ENCODE peak calls at places on chromosomes 12 and 14, in seven cellular contexts. O is neuronal stem cell; J is IMR-90; G is CD8-positive, alpha-beta T cell; V is neural progenitor cell; T is PC-9; W is body of pancreas. P is an unnamed sample. For H3K4me1, the result is how much of the 10 kb centered on the place peaks cover.

GRCh38 chr14:96194657-96195431 is 9.8 kb upstream of the BDKRB2 start:
- DNase-seq in J (no peak), G (no peak), T (no peak), O (no peak), V (no peak), W (peak), P (no peak)

GRCh38 chr12:25014961-25015360 is 66.1 kb upstream of the BCAT1 start:
- DNase-seq in J (peak), V (no peak), O (no peak), T (no peak), G (no peak), W (no peak), P (no peak)

GRCh38 chr12:104738841-104739642 is 219.0 kb downstream of the SLC41A2 start:
- DNase-seq in T (no peak), V (no peak), O (no peak), G (no peak), J (no peak), W (no peak), P (no peak)

GRCh38 chr14:99395904-99396530 is 84.6 kb downstream of the SETD3 start:
- DNase-seq in O (no peak), W (no peak), J (peak), T (no peak), V (no peak), G (peak), P (no peak)

GRCh38 chr12:114952573-114953196 is 268.7 kb upstream of the TBX3 start:
- DNase-seq in W (no peak), J (peak), V (no peak), G (no peak), O (no peak), T (no peak), P (no peak)

GRCh38 chr14:89640141-89640540 is 223.1 kb upstream of the FOXN3 start:
- DNase-seq in T (no peak), V (no peak), J (peak), W (no peak), O (no peak), G (no peak), P (no peak)

GRCh38 chr14:106436310-106436905 is 910.0 kb downstream of the TMEM121 start:
- DNase-seq in J (no peak), T (no peak), G (peak), W (peak), V (no peak), O (no peak), P (no peak)

GRCh38 chr12:108442077-108442476 is 73.0 kb upstream of the FICD start:
- DNase-seq in O (no peak), J (no peak), V (peak), W (no peak), T (no peak), G (no peak), P (peak)

GRCh38 chr12:105120551-105120950 is 13.0 kb downstream of the WASHC4 start:
- DNase-seq in J (peak), G (no peak), W (no peak), O (no peak), V (no peak), T (no peak), P (no peak)

GRCh38 chr12:52083638-52083996 is 4.1 kb downstream of the SMIM41 start:
- DNase-seq in V (no peak), W (no peak), O (no peak), J (no peak), T (no peak), G (no peak), P (no peak)

GRCh38 chr12:6752181-6752930 is 585 bp downstream of the MLF2 start:
- DNase-seq in T (no peak), J (peak), V (peak), G (no peak), O (no peak), W (peak), P (no peak)

GRCh38 chr14:47040490-47040889 is 388.9 kb upstream of the RPL10L start:
- DNase-seq in W (no peak), J (no peak), T (no peak), G (no peak), V (peak), O (peak), P (peak)

GRCh38 chr14:83473846-83474245 is 1940.2 kb upstream of the SEL1L start:
- DNase-seq in G (no peak), T (no peak), V (no peak), W (no peak), J (peak), O (no peak), P (no peak)

GRCh38 chr12:25789520-25789919 is 169.0 kb upstream of the RASSF8 start:
- DNase-seq in V (no peak), O (no peak), G (no peak), J (peak), W (no peak), T (no peak), P (no peak)

GRCh38 chr12:122421263-122421814 is 1.1 kb downstream of the CLIP1 start:
- DNase-seq in O (no peak), J (peak), T (peak), G (no peak), V (no peak), W (peak), P (no peak)

GRCh38 chr12:4445156-4446020 is at the start of gene FGF6:
- DNase-seq in O (no peak), W (no peak), T (no peak), V (no peak), J (no peak), G (no peak), P (no peak)

GRCh38 chr14:23326491-23327332 is 5.5 kb downstream of the PABPN1 start:
- DNase-seq in O (no peak), T (no peak), G (no peak), W (no peak), J (no peak), V (no peak), P (no peak)

GRCh38 chr14:38302966-38303365 is 47.1 kb upstream of the CLEC14A start:
- DNase-seq in G (no peak), V (no peak), T (no peak), J (no peak), W (no peak), O (no peak), P (no peak)

GRCh38 chr12:115023898-115024297 is 339.9 kb upstream of the TBX3 start:
- DNase-seq in J (no peak), W (no peak), V (no peak), G (no peak), O (no peak), T (no peak), P (no peak)

GRCh38 chr12:104477812-104478388 is 21.2 kb downstream of the CHST11 start:
- DNase-seq in G (no peak), V (no peak), J (no peak), W (no peak), O (no peak), T (no peak), P (no peak)

GRCh38 chr12:113369391-113369790 is 11.0 kb downstream of the PLBD2 start:
- DNase-seq in O (no peak), J (no peak), V (no peak), G (no peak), T (no peak), W (no peak), P (no peak)

GRCh38 chr12:52903285-52903854 is 1.5 kb downstream of the KRT8 start:
- DNase-seq in J (peak), O (peak), W (peak), T (no peak), G (peak), V (peak), P (no peak)

GRCh38 chr14:98103705-98104104 is 1168.3 kb downstream of the BCL11B start:
- DNase-seq in W (no peak), G (peak), J (no peak), O (no peak), V (no peak), T (no peak), P (no peak)

GRCh38 chr12:66210840-66211239 is 21.8 kb downstream of the IRAK3 start:
- DNase-seq in W (no peak), T (no peak), G (no peak), O (no peak), V (no peak), J (no peak), P (no peak)

GRCh38 chr12:130473266-130473665 is 135.6 kb downstream of the PIWIL1 start:
- DNase-seq in O (no peak), G (no peak), T (no peak), J (no peak), W (no peak), V (no peak), P (no peak)

GRCh38 chr14:61493239-61493638 is 171.9 kb downstream of the PRKCH start:
- DNase-seq in T (no peak), J (peak), O (no peak), G (no peak), W (no peak), V (no peak), P (no peak)

GRCh38 chr12:48286665-48287064 is 64.1 kb downstream of the ZNF641 start:
- DNase-seq in T (no peak), O (no peak), V (peak), G (no peak), W (peak), J (no peak), P (no peak)

GRCh38 chr12:119512772-119513497 is 80.6 kb upstream of the TMEM233 start:
- DNase-seq in O (peak), G (no peak), T (peak), W (no peak), J (no peak), V (peak), P (peak)

GRCh38 chr12:83318386-83318971 is 631.8 kb downstream of the TMTC2 start:
- DNase-seq in O (no peak), T (no peak), V (no peak), G (no peak), J (peak), W (no peak), P (no peak)

GRCh38 chr14:52694761-52695480 is 437 bp downstream of the ERO1A start:
- DNase-seq in W (peak), O (peak), V (peak), G (peak), J (peak), T (peak), P (no peak)

GRCh38 chr14:33475623-33476022 is 475.3 kb downstream of the EGLN3 start:
- DNase-seq in V (peak), O (peak), W (peak), T (peak), J (no peak), G (no peak), P (peak)

GRCh38 chr12:92340441-92341332 is 195.0 kb upstream of the BTG1 start:
- DNase-seq in O (no peak), T (no peak), J (no peak), V (no peak), W (no peak), G (no peak), P (no peak)

GRCh38 chr12:102371177-102371576 is 109.2 kb downstream of the IGF1 start:
- DNase-seq in J (no peak), V (no peak), W (no peak), O (no peak), G (no peak), T (no peak), P (no peak)

GRCh38 chr12:75750950-75751349 is 239.5 kb upstream of the KRR1 start:
- DNase-seq in V (no peak), O (no peak), G (no peak), W (no peak), J (peak), T (no peak), P (no peak)

GRCh38 chr12:50222275-50222783 is 55.2 kb upstream of the CERS5 start:
- DNase-seq in J (peak), V (peak), W (peak), G (no peak), O (peak), T (no peak), P (peak)

GRCh38 chr12:32605326-32606095 is 73.6 kb upstream of the DNM1L start:
- DNase-seq in J (no peak), W (no peak), G (no peak), T (peak), V (no peak), O (no peak), P (no peak)

DNA sequence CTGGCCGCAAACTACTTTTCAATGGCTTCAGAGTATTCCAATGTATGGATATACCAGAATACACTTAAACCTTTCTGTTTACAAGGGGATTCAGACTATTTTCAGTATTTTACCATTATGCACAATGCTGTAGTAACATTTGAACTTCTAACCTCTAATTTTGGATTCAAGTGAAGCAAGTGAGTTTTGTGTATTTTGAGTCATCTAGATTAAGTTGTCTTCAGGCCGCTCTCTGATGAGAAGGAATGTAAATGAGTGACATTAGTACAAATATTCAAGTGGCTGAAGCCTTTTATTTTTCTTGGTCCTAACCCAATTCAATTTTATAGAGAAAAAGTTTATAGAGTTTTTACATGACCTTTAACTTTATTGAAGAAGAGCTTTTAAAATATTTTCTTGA is 125.6 kb downstream of the PDE3A start:
- DNase-seq in V (no peak), O (no peak), T (no peak), W (no peak), J (peak), G (no peak), P (no peak)
- H3K27ac ChIP-seq in V (no peak), O (no peak), T (no peak), W (no peak), J (no peak), G (no peak), P (no peak)

GRCh38 chr14:68518180-68518579 is 274.7 kb downstream of the ZFP36L1 start:
- DNase-seq in J (no peak), V (peak), G (no peak), W (peak), O (no peak), T (no peak), P (no peak)

GRCh38 chr14:68514611-68515194 is 278.2 kb downstream of the ZFP36L1 start:
- DNase-seq in V (no peak), O (no peak), J (no peak), G (no peak), T (peak), W (no peak), P (no peak)

GRCh38 chr14:68518910-68519686 is 273.8 kb downstream of the ZFP36L1 start:
- DNase-seq in G (no peak), J (peak), O (no peak), W (peak), V (no peak), T (no peak), P (no peak)

GRCh38 chr14:68513838-68514610 is 278.8 kb downstream of the ZFP36L1 start:
- DNase-seq in V (no peak), O (no peak), W (no peak), T (no peak), J (no peak), G (no peak), P (no peak)

GRCh38 chr14:68516235-68516634 is 276.6 kb downstream of the ZFP36L1 start:
- DNase-seq in O (no peak), G (no peak), V (no peak), J (no peak), T (no peak), W (no peak), P (no peak)
- H3K4me1 ChIP-seq in O (under half), G (under half), V (under half), J (under half), T (half or more), W (half or more), P (under half)

DNA sequence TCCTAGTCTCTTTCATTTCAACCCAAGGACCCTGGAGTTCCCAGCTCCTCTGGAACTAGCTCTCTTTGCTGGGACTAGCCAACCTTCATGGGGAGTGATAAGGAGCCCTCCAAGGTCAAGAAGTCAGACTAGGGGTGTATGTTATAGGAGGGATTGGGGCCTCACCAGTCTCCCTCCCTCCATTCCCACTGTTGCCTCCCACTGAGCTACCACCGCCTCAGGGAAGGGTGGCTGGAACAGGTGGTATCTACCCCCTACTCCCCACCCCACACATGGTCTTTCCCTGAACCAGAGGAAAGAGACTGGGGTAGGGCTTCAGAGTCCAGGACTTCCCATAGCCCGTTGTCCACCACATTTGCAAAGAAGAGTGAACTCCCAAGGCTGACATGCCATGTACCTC is 2.4 kb downstream of the ERBB3 start:
- DNase-seq in G (no peak), V (no peak), J (no peak), T (no peak), O (no peak), W (no peak), P (no peak)
- H3K4me3 ChIP-seq in G (no peak), V (no peak), J (no peak), T (peak), O (no peak), W (no peak), P (no peak)

GRCh38 chr14:91882776-91883175 is 15.4 kb upstream of the TC2N start:
- DNase-seq in V (no peak), T (no peak), J (no peak), O (no peak), W (no peak), G (no peak), P (no peak)
- H3K27ac ChIP-seq in V (no peak), T (no peak), J (no peak), O (no peak), W (no peak), G (no peak), P (no peak)

DNA sequence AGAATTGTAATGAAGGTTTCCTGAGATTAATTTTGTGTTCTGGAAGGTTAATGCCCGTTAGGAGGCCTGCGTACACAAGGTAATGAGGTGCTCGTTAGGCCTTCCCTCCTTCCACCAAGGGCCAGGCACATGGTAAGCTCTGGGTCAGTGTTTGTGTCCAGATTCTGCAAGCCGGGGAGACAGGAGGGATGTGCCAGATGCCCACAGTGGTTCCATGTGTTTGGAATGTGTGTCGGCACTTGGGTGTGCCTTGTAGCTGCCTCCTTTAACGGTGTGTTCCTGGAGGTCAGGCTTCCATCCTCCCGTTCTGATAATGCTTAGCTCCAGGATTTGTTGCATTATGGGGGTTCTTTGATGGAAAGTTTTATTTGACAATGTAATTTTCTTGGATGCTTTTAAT is 5.7 kb downstream of the TRAF3 start:
- DNase-seq in G (no peak), J (no peak), T (no peak), W (no peak), V (no peak), O (no peak), P (no peak)
- H3K4me1 ChIP-seq in G (under half), J (under half), T (under half), W (under half), V (under half), O (under half), P (under half)

DNA sequence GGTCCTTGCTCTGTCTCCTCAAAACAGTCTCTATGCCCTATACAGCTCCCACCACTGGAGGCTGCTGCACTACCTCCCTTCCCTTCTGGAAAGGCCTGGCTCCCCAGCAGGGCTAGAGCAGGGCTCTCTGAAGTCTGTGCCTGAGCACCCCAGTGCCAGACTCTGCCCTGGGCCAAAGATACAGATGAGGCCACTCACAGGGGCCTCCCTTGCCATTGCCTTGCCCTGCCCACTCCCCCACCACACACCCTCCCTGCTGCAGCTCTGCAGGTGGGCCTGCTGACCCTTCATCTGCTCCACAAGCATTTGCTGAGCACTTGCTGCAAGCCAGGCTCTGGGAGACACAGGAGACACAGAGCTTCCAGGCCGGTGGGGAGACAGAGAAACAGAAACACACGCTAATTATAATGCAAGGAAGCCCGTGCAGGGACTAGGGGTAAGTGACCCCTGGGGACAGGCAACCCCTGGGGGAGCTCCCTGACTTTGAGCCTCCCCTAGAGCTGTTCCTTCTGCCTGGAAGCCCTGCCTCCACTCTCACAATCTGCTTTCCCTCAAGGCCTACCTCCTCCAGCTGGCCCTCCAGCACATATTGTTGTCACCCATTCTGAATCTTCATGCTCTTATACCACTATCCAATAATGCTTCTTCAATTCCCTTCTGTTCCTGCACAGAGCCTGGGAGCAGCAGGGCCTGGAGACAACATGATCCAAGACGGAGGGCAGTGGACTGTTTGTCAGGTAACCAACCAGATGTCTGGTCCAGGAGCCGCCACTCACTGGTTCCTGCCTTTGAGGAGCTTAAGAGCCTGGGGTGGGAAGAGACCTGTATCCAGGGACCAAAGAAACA is 32.6 kb upstream of the PNMA1 start:
- DNase-seq in G (no peak), J (no peak), V (peak), W (no peak), T (no peak), O (no peak), P (no peak)
- H3K4me3 ChIP-seq in G (no peak), J (no peak), V (no peak), W (no peak), T (no peak), O (no peak), P (no peak)

GRCh38 chr14:30624132-30624423 is 2.0 kb downstream of the SCFD1 start:
- DNase-seq in V (no peak), J (no peak), G (no peak), T (no peak), O (no peak), W (no peak), P (no peak)
- H3K27ac ChIP-seq in V (no peak), J (no peak), G (no peak), T (no peak), O (no peak), W (no peak), P (no peak)

GRCh38 chr12:91179315-91179714 is 3.3 kb downstream of the DCN start:
- DNase-seq in G (no peak), O (no peak), J (peak), T (no peak), V (no peak), W (peak), P (no peak)
- H3K4me1 ChIP-seq in G (under half), O (under half), J (under half), T (under half), V (under half), W (under half), P (under half)

GRCh38 chr14:66677780-66678179 is 169.8 kb downstream of the GPHN start:
- DNase-seq in O (no peak), G (no peak), T (no peak), V (no peak), W (no peak), J (no peak), P (no peak)
- H3K4me3 ChIP-seq in O (no peak), G (no peak), T (no peak), V (no peak), W (no peak), J (no peak), P (no peak)

GRCh38 chr14:101028971-101029667 is 125.6 kb upstream of the RTL1 start:
- DNase-seq in G (no peak), T (no peak), O (no peak), W (peak), V (no peak), J (no peak), P (no peak)

GRCh38 chr14:101027291-101027690 is 123.8 kb upstream of the RTL1 start:
- DNase-seq in J (no peak), G (no peak), T (no peak), W (no peak), O (no peak), V (no peak), P (no peak)

GRCh38 chr14:101029668-101030290 is 126.3 kb upstream of the RTL1 start:
- DNase-seq in J (no peak), O (no peak), V (no peak), T (no peak), W (no peak), G (no peak), P (no peak)

GRCh38 chr14:101026341-101026740 is 122.8 kb upstream of the RTL1 start:
- DNase-seq in T (no peak), G (no peak), J (no peak), W (no peak), V (no peak), O (no peak), P (no peak)

GRCh38 chr14:101027966-101028365 is 124.4 kb upstream of the RTL1 start:
- DNase-seq in W (no peak), V (no peak), J (no peak), G (no peak), O (no peak), T (no peak), P (no peak)
- H3K27ac ChIP-seq in W (no peak), V (no peak), J (no peak), G (no peak), O (no peak), T (no peak), P (no peak)